ENCODE peak calls at places on chromosomes 1 and 21, in four cellular contexts. One of them, this sample, is unnamed.
A peak's percentile ranks its signal among the peaks of the same experiment; 100 is the strongest.

GRCh38 chr1:121558514-121558913 is 373.7 kb downstream of the SRGAP2C start:
- DNase-seq in GM23338: peak; percentile 63
- DNase-seq in A549: no peak
- DNase-seq in fibroblast of lung: peak; percentile 40
- DNase-seq in this sample: peak; percentile 64

GRCh38 chr21:41250519-41250918 is 66.1 kb upstream of the FAM3B start:
- DNase-seq in GM23338: no peak
- DNase-seq in A549: no peak
- DNase-seq in fibroblast of lung: peak; percentile 36
- DNase-seq in this sample: peak; percentile 30

GRCh38 chr1:173444757-173445156 is 32.4 kb upstream of the PRDX6 start:
- DNase-seq in GM23338: no peak
- DNase-seq in A549: no peak
- DNase-seq in fibroblast of lung: no peak
- DNase-seq in this sample: no peak

GRCh38 chr1:87327362-87328120 is 1.1 kb upstream of the LMO4 start:
- DNase-seq in GM23338: no peak
- DNase-seq in A549: no peak
- DNase-seq in fibroblast of lung: no peak
- DNase-seq in this sample: no peak

GRCh38 chr1:231931846-231932454 is 305.4 kb downstream of the DISC1 start:
- DNase-seq in GM23338: peak; percentile 76
- DNase-seq in A549: peak; percentile 10
- DNase-seq in fibroblast of lung: no peak
- DNase-seq in this sample: no peak

GRCh38 chr1:43912607-43913006 is 21.0 kb upstream of the ARTN start:
- DNase-seq in GM23338: peak; percentile 80
- DNase-seq in A549: no peak
- DNase-seq in fibroblast of lung: peak; percentile 48
- DNase-seq in this sample: peak; percentile 73

GRCh38 chr1:53599461-53599860 is 139.5 kb downstream of the GLIS1 start:
- DNase-seq in GM23338: no peak
- DNase-seq in A549: no peak
- DNase-seq in fibroblast of lung: no peak
- DNase-seq in this sample: no peak

GRCh38 chr1:36606908-36607651 is 124.4 kb upstream of the CSF3R start:
- DNase-seq in GM23338: no peak
- DNase-seq in A549: no peak
- DNase-seq in fibroblast of lung: no peak
- DNase-seq in this sample: no peak

GRCh38 chr21:26513212-26513611 is 59.9 kb downstream of the CYYR1 start:
- DNase-seq in GM23338: no peak
- DNase-seq in A549: no peak
- DNase-seq in fibroblast of lung: peak; percentile 53
- DNase-seq in this sample: no peak

GRCh38 chr1:31433396-31433930 is 20.4 kb downstream of the SERINC2 start:
- DNase-seq in GM23338: no peak
- DNase-seq in A549: no peak
- DNase-seq in fibroblast of lung: no peak
- DNase-seq in this sample: no peak

GRCh38 chr1:231187556-231187955 is 25.7 kb downstream of the TRIM67 start:
- DNase-seq in GM23338: no peak
- DNase-seq in A549: no peak
- DNase-seq in fibroblast of lung: no peak
- DNase-seq in this sample: no peak

GRCh38 chr1:30977105-30977504 is 68.5 kb upstream of the SDC3 start:
- DNase-seq in GM23338: peak; percentile 33
- DNase-seq in A549: peak; percentile 4
- DNase-seq in fibroblast of lung: peak; percentile 50
- DNase-seq in this sample: peak; percentile 73

GRCh38 chr1:36847761-36848160 is 186.6 kb downstream of the GRIK3 start:
- DNase-seq in GM23338: peak; percentile 64
- DNase-seq in A549: no peak
- DNase-seq in fibroblast of lung: no peak
- DNase-seq in this sample: no peak

GRCh38 chr1:229664133-229664689 is 38.2 kb downstream of the URB2 start:
- DNase-seq in GM23338: no peak
- DNase-seq in A549: no peak
- DNase-seq in fibroblast of lung: peak; percentile 20
- DNase-seq in this sample: peak; percentile 59

GRCh38 chr1:226711976-226712778 is 26.9 kb downstream of the ITPKB start:
- DNase-seq in GM23338: no peak
- DNase-seq in A549: no peak
- DNase-seq in fibroblast of lung: no peak
- DNase-seq in this sample: no peak

GRCh38 chr1:221230605-221231004 is 351.4 kb downstream of the HLX start:
- DNase-seq in GM23338: no peak
- DNase-seq in A549: no peak
- DNase-seq in fibroblast of lung: peak; percentile 25
- DNase-seq in this sample: no peak

DNA sequence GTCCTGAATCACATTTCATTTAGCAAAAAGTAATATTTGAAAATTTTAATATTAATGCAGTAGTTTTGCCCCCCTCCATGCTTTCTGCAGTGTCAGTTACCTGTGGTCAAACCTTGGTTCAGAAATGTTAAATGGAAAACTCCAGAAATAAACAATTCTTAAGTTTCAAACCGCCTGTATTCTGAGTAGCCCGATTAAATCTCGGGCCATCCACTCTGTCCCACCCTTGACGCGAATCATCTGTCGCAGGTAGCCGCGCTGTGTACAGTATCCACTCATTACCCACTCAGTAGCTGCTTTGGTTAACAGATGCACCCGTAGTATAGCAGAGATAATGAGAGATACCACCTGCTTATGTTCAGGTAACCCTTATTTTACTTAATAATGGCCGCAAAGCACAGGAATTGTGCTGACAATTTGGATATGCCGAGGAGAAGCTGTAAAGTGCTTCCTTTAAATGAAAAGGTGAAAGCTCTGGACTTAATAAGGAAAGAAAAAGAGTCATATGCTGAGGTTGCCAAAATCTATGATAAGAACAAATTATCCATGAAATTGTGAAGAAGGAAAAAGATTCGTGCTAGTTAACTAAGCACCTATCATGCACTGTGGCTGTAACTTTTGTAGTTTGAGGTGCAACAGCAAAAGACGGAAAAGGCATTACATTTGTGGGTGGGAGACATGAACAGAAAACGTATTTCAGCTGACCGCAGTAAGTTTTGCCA is 889 bp upstream of the SCYL3 start:
- DNase-seq in GM23338: no peak
- DNase-seq in A549: no peak
- DNase-seq in fibroblast of lung: no peak
- DNase-seq in this sample: no peak
- H3K4me3 ChIP-seq in GM23338: peak overlapping the region; percentile 85
- H3K4me3 ChIP-seq in A549: peak overlapping the region; percentile 99
- H3K4me3 ChIP-seq in fibroblast of lung: peak overlapping the region; percentile 57
- H3K4me3 ChIP-seq in this sample: peak overlapping the region; percentile 83

DNA sequence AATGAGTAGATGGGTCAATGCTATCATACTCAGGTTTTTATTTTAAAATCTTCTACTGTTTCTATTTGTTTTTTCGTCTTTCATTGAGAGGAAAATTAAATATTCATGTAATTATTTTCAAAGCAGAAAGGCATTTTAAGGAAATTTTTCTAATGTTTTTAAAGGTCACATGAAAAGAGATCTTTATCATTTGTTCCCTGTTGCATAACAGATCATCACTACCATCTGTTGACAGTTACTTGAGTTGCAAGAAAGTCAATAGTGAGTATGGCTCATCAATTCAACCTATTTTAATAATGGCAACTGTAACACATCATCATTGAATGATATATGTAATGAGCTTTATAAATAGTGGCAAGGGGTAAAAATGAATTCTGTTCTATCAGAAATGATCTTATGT is 369.7 kb downstream of the DPYD start:
- DNase-seq in GM23338: no peak
- DNase-seq in A549: no peak
- DNase-seq in fibroblast of lung: no peak
- DNase-seq in this sample: peak; percentile 14
- TF ChIP-seq CTCF in GM23338: no peak
- TF ChIP-seq CTCF in A549: no peak
- TF ChIP-seq CTCF in fibroblast of lung: no peak
- TF ChIP-seq CTCF in this sample: no peak

GRCh38 chr1:162626089-162626488 is 6.2 kb upstream of the DDR2 start:
- DNase-seq in GM23338: no peak
- DNase-seq in A549: no peak
- DNase-seq in fibroblast of lung: no peak
- DNase-seq in this sample: no peak
- H3K4me3 ChIP-seq in GM23338: no peak overlapping the region
- H3K4me3 ChIP-seq in A549: no peak overlapping the region
- H3K4me3 ChIP-seq in fibroblast of lung: no peak overlapping the region
- H3K4me3 ChIP-seq in this sample: no peak overlapping the region

GRCh38 chr1:67371681-67372080 is 58.5 kb downstream of the SERBP1 start:
- DNase-seq in GM23338: no peak
- DNase-seq in A549: no peak
- DNase-seq in fibroblast of lung: peak; percentile 2
- DNase-seq in this sample: peak; percentile 61

GRCh38 chr1:67371043-67371442 is 59.2 kb downstream of the SERBP1 start:
- DNase-seq in GM23338: no peak
- DNase-seq in A549: no peak
- DNase-seq in fibroblast of lung: no peak
- DNase-seq in this sample: no peak

GRCh38 chr1:67372136-67372535 is 58.1 kb downstream of the SERBP1 start:
- DNase-seq in GM23338: no peak
- DNase-seq in A549: peak; percentile 7
- DNase-seq in fibroblast of lung: peak; percentile 21
- DNase-seq in this sample: peak; percentile 60

GRCh38 chr1:67372898-67373297 is 57.3 kb downstream of the SERBP1 start:
- DNase-seq in GM23338: no peak
- DNase-seq in A549: no peak
- DNase-seq in fibroblast of lung: no peak
- DNase-seq in this sample: no peak

DNA sequence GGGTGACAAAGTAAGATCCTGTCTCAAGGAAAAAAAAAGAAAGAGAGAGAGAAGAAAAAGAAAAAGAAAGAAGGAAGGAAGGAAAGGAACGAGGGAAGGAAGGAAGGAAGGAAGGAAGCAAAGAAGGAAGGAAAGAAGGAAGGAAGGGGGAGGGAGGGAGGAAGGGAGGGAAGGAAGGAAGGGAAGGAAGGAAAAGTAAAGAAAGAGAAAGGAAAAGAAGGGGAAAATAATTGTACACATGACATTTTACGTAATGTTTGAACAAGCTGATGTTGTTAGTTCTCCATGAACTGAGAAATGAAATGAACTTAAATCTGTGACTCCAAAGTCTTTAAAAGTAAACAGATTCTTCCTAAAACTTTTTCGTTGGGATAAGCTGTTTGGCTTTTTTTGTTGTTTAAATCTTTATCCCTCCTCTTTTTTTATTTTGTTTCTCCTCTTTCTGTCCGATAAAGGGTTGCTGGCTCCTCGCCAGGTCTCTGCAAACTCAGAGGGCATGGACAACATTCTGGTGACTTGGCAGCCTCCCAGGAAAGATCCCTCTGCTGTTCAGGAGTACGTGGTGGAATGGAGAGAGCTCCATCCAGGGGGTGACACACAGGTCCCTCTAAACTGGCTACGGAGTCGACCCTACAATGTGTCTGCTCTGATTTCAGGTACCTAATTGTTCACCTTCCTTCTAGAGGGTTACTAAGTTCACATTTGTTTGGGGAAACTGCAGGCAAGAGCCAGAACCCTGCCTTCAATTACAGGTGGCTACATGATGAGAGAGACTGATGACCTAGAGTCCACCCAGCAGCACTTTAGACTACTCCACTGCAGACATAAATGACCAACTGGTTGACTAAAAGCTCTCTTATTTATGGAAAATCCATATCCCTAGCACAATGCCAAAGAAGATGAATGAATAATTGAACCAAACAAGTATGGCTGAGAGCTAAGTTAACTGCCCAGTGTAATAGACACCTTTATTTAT is 60.0 kb downstream of the IL12RB2 start:
- DNase-seq in GM23338: no peak
- DNase-seq in A549: peak; percentile 15
- DNase-seq in fibroblast of lung: peak; percentile 42
- DNase-seq in this sample: peak; percentile 34
- TF ChIP-seq CTCF in GM23338: no peak
- TF ChIP-seq CTCF in A549: no peak
- TF ChIP-seq CTCF in fibroblast of lung: no peak
- TF ChIP-seq CTCF in this sample: no peak

DNA sequence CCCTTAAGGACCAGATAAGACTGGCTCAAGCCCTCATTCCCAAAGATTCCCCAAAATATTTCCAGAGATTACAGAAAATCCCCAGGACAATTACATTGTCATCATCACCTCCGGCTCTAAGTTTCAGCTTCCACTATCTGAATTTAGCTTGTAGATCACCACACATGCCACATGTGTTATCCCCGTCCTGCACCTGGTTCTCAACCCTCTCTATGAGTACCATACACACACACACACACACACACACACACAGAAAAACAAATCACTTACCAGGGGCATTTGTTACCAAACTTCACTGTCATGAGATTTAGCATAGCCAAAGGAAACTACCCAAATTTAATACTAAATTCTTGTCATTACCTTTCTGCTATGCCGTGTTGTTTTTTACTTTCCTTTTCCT is 15.4 kb upstream of the TSPAN1 start:
- DNase-seq in GM23338: no peak
- DNase-seq in A549: no peak
- DNase-seq in fibroblast of lung: no peak
- DNase-seq in this sample: no peak
- H3K4me3 ChIP-seq in GM23338: no peak overlapping the region
- H3K4me3 ChIP-seq in A549: no peak overlapping the region
- H3K4me3 ChIP-seq in fibroblast of lung: no peak overlapping the region
- H3K4me3 ChIP-seq in this sample: no peak overlapping the region

DNA sequence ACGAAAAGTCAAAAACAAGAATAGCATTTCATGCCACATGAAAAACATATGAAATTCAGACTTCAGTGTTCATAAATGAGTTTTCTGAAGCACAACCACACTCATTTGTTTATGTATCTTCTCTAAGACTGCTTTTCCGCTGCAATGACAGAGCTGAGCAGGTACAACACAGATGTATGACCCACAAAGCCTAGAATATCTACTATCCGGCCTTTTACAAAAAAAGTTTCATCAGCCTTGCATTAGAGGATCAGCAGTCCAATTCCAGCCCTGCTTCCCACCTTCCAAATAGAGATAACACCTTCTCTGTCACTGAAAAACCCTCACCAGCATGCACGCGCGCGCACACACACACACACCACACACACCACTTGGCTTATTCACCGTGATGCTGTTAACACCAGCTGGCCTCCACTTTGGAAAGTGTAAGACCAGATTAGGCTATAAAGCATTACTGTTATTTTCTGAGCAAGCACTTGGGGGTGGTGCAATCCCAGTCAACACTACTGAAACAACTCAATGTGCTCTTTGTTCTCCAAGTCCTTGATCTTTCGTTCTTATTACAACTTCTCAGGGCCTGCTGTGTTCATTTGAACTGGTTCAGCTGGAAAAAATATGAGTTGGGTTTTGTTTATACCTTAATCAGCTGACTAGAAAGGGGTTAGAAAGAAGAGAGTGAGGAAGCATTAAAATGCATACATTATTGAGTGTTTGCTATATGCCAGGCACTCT is 90.0 kb downstream of the GLUL start:
- DNase-seq in GM23338: peak; percentile 28
- DNase-seq in A549: no peak
- DNase-seq in fibroblast of lung: peak; percentile 62
- DNase-seq in this sample: peak; percentile 54
- TF ChIP-seq CTCF in GM23338: peak; percentile 45
- TF ChIP-seq CTCF in A549: no peak
- TF ChIP-seq CTCF in fibroblast of lung: no peak
- TF ChIP-seq CTCF in this sample: no peak